ENCODE peak calls at places on chromosomes 6 and 20, in five cellular contexts. Z, F, V, T and N are unnamed samples.

GRCh38 chr6:41306187-41306854 is 19.8 kb upstream of the TREM1 start:
- DNase-seq in F (peak), V (peak), T (peak), Z (peak), N (no peak)

GRCh38 chr6:132650413-132650812 is 8.6 kb downstream of the TAAR1 start:
- DNase-seq in V (no peak), Z (no peak), F (no peak), T (peak), N (no peak)

GRCh38 chr6:160428069-160428430 is 79.9 kb downstream of the SLC22A3 start:
- DNase-seq in F (no peak), Z (no peak), V (peak), T (no peak), N (no peak)

GRCh38 chr6:113556775-113557174 is 300.4 kb upstream of the MARCKS start:
- DNase-seq in F (no peak), Z (no peak), V (no peak), T (no peak), N (no peak)

GRCh38 chr6:25013249-25013648 is 77.5 kb upstream of the RIPOR2 start:
- DNase-seq in F (peak), V (no peak), T (no peak), Z (no peak), N (no peak)

GRCh38 chr6:169411722-169412121 is 158.1 kb upstream of the THBS2 start:
- DNase-seq in V (no peak), F (no peak), Z (no peak), T (no peak), N (no peak)

GRCh38 chr6:90008908-90009501 is 114.7 kb downstream of the GJA10 start:
- DNase-seq in Z (no peak), T (peak), V (peak), F (no peak), N (no peak)

GRCh38 chr6:15399651-15400470 is 154.0 kb downstream of the JARID2 start:
- DNase-seq in V (peak), F (no peak), Z (peak), T (no peak), N (peak)

GRCh38 chr6:393391-394221 is 2.1 kb downstream of the IRF4 start:
- DNase-seq in Z (no peak), T (no peak), F (no peak), V (no peak), N (no peak)

GRCh38 chr6:2630891-2631458 is 119.7 kb downstream of the MYLK4 start:
- DNase-seq in T (peak), Z (no peak), V (peak), F (no peak), N (no peak)

GRCh38 chr20:57473246-57474042 is 51.5 kb downstream of the CTCFL start:
- DNase-seq in T (peak), Z (no peak), V (no peak), F (peak), N (peak)

GRCh38 chr6:147930743-147931142 is 411.9 kb upstream of the SASH1 start:
- DNase-seq in V (no peak), Z (no peak), F (no peak), T (peak), N (no peak)

GRCh38 chr6:142942805-142943227 is 2.2 kb downstream of the HIVEP2 start:
- DNase-seq in F (peak), V (peak), T (peak), Z (no peak), N (no peak)

GRCh38 chr6:125942677-125943527 is 13.7 kb upstream of the HINT3 start:
- DNase-seq in F (no peak), V (no peak), T (peak), Z (no peak), N (no peak)

GRCh38 chr6:70599187-70599586 is 32.5 kb downstream of the SDHAF4 start:
- DNase-seq in T (no peak), V (no peak), Z (no peak), F (no peak), N (no peak)

GRCh38 chr6:13573669-13574110 is 711 bp upstream of the SIRT5 start:
- DNase-seq in V (peak), T (peak), Z (no peak), F (no peak), N (no peak)

GRCh38 chr20:40706977-40707582 is 18.0 kb upstream of the MAFB start:
- DNase-seq in F (no peak), V (no peak), T (no peak), Z (no peak), N (no peak)

GRCh38 chr6:7899889-7900213 is 10.7 kb downstream of the TXNDC5 start:
- DNase-seq in T (no peak), Z (no peak), F (no peak), V (no peak), N (no peak)

GRCh38 chr6:168865522-168865921 is 388.1 kb downstream of the THBS2 start:
- DNase-seq in T (no peak), F (no peak), Z (no peak), V (no peak), N (no peak)

GRCh38 chr6:64483956-64484499 is 848.4 kb downstream of the PHF3 start:
- DNase-seq in F (no peak), T (peak), V (no peak), Z (no peak), N (no peak)

GRCh38 chr6:170152111-170152926 is 138.6 kb downstream of the DLL1 start:
- DNase-seq in Z (no peak), F (no peak), T (peak), V (no peak), N (no peak)

GRCh38 chr6:21665436-21666199 is 72.1 kb downstream of the SOX4 start:
- DNase-seq in F (peak), V (no peak), Z (peak), T (no peak), N (no peak)

GRCh38 chr6:3517350-3517749 is 60.5 kb upstream of the SLC22A23 start:
- DNase-seq in Z (no peak), F (no peak), T (peak), V (peak), N (peak)

GRCh38 chr20:63309261-63310071 is 16.5 kb downstream of the COL20A1 start:
- DNase-seq in Z (peak), T (peak), F (peak), V (peak), N (peak)

GRCh38 chr20:53984781-53985518 is 85.4 kb downstream of the BCAS1 start:
- DNase-seq in T (no peak), Z (no peak), V (no peak), F (no peak), N (no peak)

GRCh38 chr6:37433657-37434271 is 743 bp downstream of the CMTR1 start:
- DNase-seq in V (peak), F (peak), T (peak), Z (no peak), N (no peak)

GRCh38 chr6:147870745-147871144 is 362.3 kb downstream of the SAMD5 start:
- DNase-seq in F (no peak), V (no peak), T (no peak), Z (no peak), N (no peak)

GRCh38 chr20:14518648-14519047 is 181.2 kb upstream of the FLRT3 start:
- DNase-seq in V (no peak), F (no peak), T (peak), Z (no peak), N (no peak)

GRCh38 chr6:80605165-80605989 is 498.9 kb downstream of the BCKDHB start:
- DNase-seq in V (peak), T (peak), Z (no peak), F (no peak), N (no peak)
- TF ChIP-seq CTCF in V (peak), T (peak), Z (peak), F (no peak), N (peak)

GRCh38 chr20:37077009-37077408 is 18.8 kb downstream of the RBL1 start:
- DNase-seq in T (no peak), F (no peak), Z (no peak), V (no peak), N (no peak)

GRCh38 chr20:37075932-37076685 is 19.7 kb downstream of the RBL1 start:
- DNase-seq in F (no peak), Z (no peak), T (peak), V (no peak), N (no peak)

DNA sequence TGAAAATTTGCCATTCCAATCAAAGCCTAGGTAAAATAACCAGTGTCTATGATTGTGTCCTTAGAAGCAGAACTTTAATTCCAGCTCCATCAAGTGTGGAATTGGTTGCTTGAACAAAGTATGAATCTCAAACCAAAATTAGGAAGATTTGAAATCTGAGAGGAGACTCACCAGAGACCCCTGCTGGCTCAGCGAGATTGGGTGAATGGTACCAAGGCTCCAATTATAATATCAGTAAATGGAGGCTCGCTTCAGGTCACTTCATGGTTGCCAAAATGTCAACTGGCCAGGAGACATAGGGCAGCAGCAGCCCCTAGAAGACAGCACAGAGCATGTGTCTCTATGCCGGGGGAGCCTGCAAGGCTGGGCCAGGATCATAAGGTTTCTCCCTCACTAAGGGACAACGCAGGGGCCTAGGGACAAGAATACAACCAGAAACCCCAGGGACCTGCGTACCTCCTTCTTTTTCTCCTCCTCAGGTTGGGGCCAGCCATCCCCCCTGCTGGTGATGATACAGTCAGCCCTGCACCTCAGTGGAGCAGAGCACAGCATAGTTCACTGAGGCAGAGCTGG is 14.0 kb downstream of the RBL1 start:
- DNase-seq in T (no peak), V (peak), F (no peak), Z (no peak), N (no peak)
- TF ChIP-seq CTCF in T (no peak), V (peak), F (peak), Z (peak), N (peak)

GRCh38 chr6:152232494-152233151 is 404.5 kb downstream of the SYNE1 start:
- DNase-seq in T (no peak), Z (no peak), F (no peak), V (peak), N (no peak)
- TF ChIP-seq CTCF in T (no peak), Z (peak), F (no peak), V (peak), N (peak)

GRCh38 chr20:58650181-58650775 is 805 bp upstream of the STX16 start:
- DNase-seq in V (no peak), Z (peak), T (no peak), F (peak), N (no peak)

GRCh38 chr20:58650776-58651547 is at the start of gene STX16:
- DNase-seq in V (peak), Z (peak), T (peak), F (peak), N (peak)

GRCh38 chr20:58651548-58651822 is 402 bp downstream of the STX16 start:
- DNase-seq in Z (peak), F (no peak), T (no peak), V (no peak), N (peak)

GRCh38 chr20:58651823-58652605 is 931 bp downstream of the STX16 start:
- DNase-seq in V (peak), F (peak), Z (no peak), T (peak), N (no peak)

DNA sequence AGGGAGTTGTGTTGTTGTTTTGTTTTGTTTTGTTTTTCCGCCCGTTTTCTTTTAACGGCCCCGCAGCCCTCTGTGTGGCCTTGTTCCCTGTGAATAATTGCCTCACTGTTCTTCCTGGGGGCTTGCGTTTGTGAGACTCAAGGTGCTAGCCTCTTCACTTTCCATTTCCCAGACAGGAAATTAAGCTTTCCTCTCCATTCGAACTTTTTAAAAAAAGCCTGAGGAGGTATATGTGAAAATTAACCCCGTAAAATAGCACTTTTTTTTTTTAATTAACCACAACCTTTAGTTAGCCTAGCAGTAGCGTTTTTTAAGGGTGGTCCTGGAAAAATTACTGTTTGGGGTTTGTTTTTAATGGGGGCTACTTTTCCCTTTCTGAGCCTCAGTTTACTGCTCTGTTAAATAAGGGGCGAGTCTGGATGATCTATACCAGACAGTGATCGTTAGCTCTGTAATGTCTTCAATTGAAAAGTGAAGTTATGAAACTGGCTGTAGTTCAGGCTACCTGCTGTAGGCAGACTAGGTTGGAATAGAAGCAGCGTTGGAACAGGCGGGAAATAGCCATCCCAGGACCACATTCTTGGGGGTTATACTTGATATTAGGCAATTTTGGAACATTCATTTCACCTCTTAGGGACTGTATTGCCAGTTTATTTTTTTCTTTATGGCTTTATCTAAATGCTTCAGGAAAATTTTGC is 1.7 kb downstream of the STX16 start:
- DNase-seq in F (no peak), V (no peak), T (peak), Z (no peak), N (no peak)
- TF ChIP-seq CTCF in F (no peak), V (no peak), T (peak), Z (no peak), N (no peak)

DNA sequence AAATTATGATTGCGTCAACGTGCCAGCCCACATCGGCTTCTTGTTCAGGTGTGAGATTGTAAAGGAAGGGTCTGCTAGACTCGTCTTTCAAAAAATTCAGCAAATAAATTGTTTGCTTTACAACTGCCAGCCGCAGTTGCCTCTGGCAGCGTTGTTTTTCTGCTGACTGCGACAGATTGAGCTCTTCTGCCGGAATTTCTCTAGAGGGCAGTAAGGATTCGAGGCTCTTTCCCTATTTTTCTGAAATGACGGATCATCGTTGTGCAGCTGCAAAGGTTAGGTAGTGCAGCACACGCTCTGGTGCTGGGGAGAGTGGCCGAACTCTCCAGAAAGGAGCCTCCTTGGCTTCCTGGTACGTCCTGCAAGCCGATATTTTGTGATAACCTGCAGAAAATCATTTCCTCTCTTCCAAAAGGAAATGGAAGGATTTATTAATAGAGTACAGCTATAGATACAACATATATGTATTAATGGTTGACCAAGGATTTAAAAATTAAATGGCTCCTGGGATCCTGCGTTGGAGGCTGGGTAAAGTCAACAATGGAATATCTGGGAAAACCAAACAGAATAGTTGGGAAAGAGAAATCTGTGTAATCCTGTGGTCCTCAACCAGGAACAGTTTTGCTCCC is 121.9 kb upstream of the ZFP64 start:
- DNase-seq in T (peak), Z (no peak), V (peak), F (no peak), N (no peak)
- TF ChIP-seq CTCF in T (peak), Z (peak), V (peak), F (no peak), N (peak)

GRCh38 chr6:164926686-164927085 is 382.7 kb downstream of the C6orf118 start:
- DNase-seq in T (no peak), Z (no peak), V (no peak), F (no peak), N (no peak)
- TF ChIP-seq CTCF in T (no peak), Z (no peak), V (no peak), F (no peak), N (no peak)

DNA sequence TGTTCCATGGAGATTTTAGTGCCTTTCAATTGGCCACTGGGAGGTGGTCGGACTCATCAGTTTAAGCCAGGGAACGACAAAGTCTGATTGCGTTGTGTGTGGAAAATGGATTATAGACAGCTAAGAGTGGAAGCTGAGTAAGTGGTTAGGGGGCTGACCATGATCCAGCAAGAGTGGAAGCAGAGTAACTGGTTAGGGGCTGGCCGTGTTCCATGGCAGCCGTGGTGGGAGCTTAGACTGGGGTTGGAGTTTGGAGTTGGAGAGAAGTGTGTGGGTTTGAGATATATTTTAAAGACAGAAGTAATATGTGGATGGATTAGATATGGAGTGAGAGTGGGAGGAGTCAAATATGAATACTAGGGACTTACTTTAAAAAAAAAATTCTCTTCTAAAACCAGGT is 41.7 kb downstream of the LRRN4 start:
- DNase-seq in T (no peak), V (no peak), F (no peak), Z (no peak), N (no peak)
- TF ChIP-seq CTCF in T (no peak), V (no peak), F (no peak), Z (no peak), N (no peak)

DNA sequence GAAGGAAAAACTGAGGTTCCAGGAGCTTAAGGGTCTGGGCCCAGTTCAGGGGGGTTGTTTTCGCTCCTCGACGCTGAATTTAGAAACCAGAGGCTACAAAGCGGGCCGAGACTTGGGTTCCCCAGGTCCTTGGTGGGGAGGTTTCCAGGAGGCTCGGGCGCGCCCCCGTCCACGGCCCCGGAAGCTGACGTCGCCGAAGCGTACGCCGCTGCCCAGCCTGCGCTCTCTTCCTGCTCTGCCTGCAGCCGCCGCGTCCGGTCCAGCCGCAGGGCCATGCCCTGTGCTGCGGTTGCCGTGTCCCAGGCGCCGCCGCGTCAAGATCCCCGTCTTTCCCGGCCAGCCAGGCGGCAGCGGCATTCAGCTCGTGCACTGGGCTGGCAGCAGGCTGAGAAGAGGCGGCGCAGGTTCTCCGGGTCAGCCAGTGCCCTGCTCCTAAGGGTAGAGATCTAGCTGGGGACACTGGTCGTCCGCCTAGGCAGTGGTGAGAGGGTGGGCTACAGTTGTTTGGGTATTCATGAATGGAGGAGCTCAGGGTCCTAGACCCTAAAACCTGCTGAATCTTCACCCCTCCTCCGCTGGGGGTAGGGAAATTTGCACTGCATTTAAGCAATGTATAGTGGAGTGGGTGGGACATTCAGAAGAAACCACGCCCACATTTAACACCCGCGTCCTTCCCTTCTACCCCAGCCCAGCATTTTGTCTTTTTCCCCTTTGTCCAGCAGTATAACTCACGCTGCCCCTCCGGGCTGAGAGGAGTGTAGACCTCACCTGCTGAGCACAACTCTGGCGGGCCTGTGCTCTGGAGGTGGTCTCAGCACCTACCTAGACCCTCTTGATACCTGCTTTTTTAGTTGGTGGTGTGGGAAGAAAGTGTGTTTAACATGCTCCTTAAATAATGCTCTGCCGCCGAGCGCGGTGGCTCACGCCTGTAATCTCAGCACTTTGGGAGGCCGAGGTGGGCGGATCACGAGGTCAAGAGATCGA is 1.1 kb upstream of the TRIM26 start:
- DNase-seq in T (peak), V (peak), F (peak), Z (peak), N (peak)
- TF ChIP-seq CTCF in T (no peak), V (no peak), F (no peak), Z (no peak), N (no peak)

GRCh38 chr6:127291495-127291894 is 24.8 kb downstream of the RNF146 start:
- DNase-seq in T (no peak), F (peak), Z (no peak), V (no peak), N (no peak)

GRCh38 chr6:127289934-127290333 is 23.3 kb downstream of the RNF146 start:
- DNase-seq in V (no peak), Z (no peak), T (no peak), F (no peak), N (no peak)

GRCh38 chr6:127290391-127290963 is 23.8 kb downstream of the RNF146 start:
- DNase-seq in F (no peak), Z (no peak), V (no peak), T (no peak), N (no peak)

GRCh38 chr6:127288705-127289104 is 22.0 kb downstream of the RNF146 start:
- DNase-seq in Z (no peak), V (peak), F (no peak), T (no peak), N (no peak)
- TF ChIP-seq CTCF in Z (no peak), V (no peak), F (no peak), T (no peak), N (no peak)

GRCh38 chr6:46903175-46903574 is 18.6 kb downstream of the ADGRF5 start:
- DNase-seq in T (no peak), V (no peak), F (no peak), Z (no peak), N (no peak)
- TF ChIP-seq CTCF in T (no peak), V (no peak), F (no peak), Z (no peak), N (no peak)